ENCODE peak calls at places on chromosome 15, in five cellular contexts. V is HCT116, R is sigmoid colon, L is right lobe of liver, X is A673. Q is an unnamed sample. For H3K4me1, the result is how much of the 10 kb centered on the place peaks cover.

GRCh38 chr15:44033894-44034293 is 161.2 kb downstream of the FRMD5 start:
- DNase-seq in V (peak), R (no peak), L (no peak), X (no peak), Q (peak)

GRCh38 chr15:92801774-92802464 is 98.2 kb upstream of the CHD2 start:
- DNase-seq in V (peak), R (peak), L (no peak), X (no peak), Q (no peak)

GRCh38 chr15:25848769-25849430 is 14.2 kb downstream of the ATP10A start:
- DNase-seq in V (no peak), R (no peak), L (no peak), X (no peak), Q (no peak)

GRCh38 chr15:77024273-77025065 is 29.5 kb downstream of the PSTPIP1 start:
- DNase-seq in V (no peak), R (peak), L (peak), X (peak), Q (peak)

GRCh38 chr15:51223771-51224229 is 114.6 kb downstream of the CYP19A1 start:
- DNase-seq in V (peak), R (no peak), L (no peak), X (no peak), Q (no peak)

GRCh38 chr15:75211436-75212199 is 9.9 kb downstream of the C15orf39 start:
- DNase-seq in V (no peak), R (no peak), L (no peak), X (no peak), Q (no peak)

GRCh38 chr15:96230557-96231181 is 99.8 kb upstream of the NR2F2 start:
- DNase-seq in V (no peak), R (no peak), L (no peak), X (no peak), Q (no peak)

GRCh38 chr15:64089553-64090280 is 3.9 kb downstream of the CIAO2A start:
- DNase-seq in V (no peak), R (no peak), L (no peak), X (no peak), Q (no peak)

GRCh38 chr15:40928351-40928974 is 677 bp upstream of the DLL4 start:
- DNase-seq in V (no peak), R (no peak), L (no peak), X (no peak), Q (no peak)

GRCh38 chr15:70555713-70556112 is 207.6 kb downstream of the UACA start:
- DNase-seq in V (no peak), R (no peak), L (no peak), X (no peak), Q (no peak)

GRCh38 chr15:82553846-82554245 is 13.6 kb upstream of the RPS17 start:
- DNase-seq in V (no peak), R (no peak), L (no peak), X (no peak), Q (no peak)

GRCh38 chr15:66763186-66764066 is 61.4 kb downstream of the SMAD6 start:
- DNase-seq in V (no peak), R (peak), L (peak), X (peak), Q (peak)

GRCh38 chr15:47813985-47814384 is 96.7 kb downstream of the SEMA6D start:
- DNase-seq in V (no peak), R (no peak), L (no peak), X (no peak), Q (no peak)

GRCh38 chr15:59587085-59587826 is 24.3 kb upstream of the GCNT3 start:
- DNase-seq in V (peak), R (no peak), L (no peak), X (no peak), Q (no peak)

GRCh38 chr15:83695246-83695645 is 41.3 kb downstream of the ADAMTSL3 start:
- DNase-seq in V (no peak), R (no peak), L (no peak), X (no peak), Q (no peak)

GRCh38 chr15:80436511-80437307 is 32.5 kb downstream of the ARNT2 start:
- DNase-seq in V (peak), R (no peak), L (no peak), X (no peak), Q (no peak)

GRCh38 chr15:90530250-90531051 is 728 bp downstream of the CRTC3 start:
- DNase-seq in V (no peak), R (peak), L (peak), X (peak), Q (peak)

GRCh38 chr15:40340740-40341400 is at the start of gene CCDC9B:
- DNase-seq in V (peak), R (peak), L (peak), X (peak), Q (peak)

GRCh38 chr15:77528290-77528967 is 104.3 kb downstream of the LINGO1 start:
- DNase-seq in V (no peak), R (peak), L (peak), X (no peak), Q (no peak)

GRCh38 chr15:74844319-74845207 is 1.6 kb upstream of the ULK3 start:
- DNase-seq in V (no peak), R (no peak), L (no peak), X (no peak), Q (peak)

GRCh38 chr15:68726246-68726645 is 94.4 kb downstream of the ANP32A start:
- DNase-seq in V (no peak), R (no peak), L (no peak), X (no peak), Q (no peak)

GRCh38 chr15:51103330-51103729 is 8.6 kb upstream of the TNFAIP8L3 start:
- DNase-seq in V (no peak), R (no peak), L (no peak), X (no peak), Q (no peak)

GRCh38 chr15:36284911-36285310 is 294.5 kb upstream of the CDIN1 start:
- DNase-seq in V (no peak), R (no peak), L (no peak), X (no peak), Q (no peak)

GRCh38 chr15:44489464-44489863 is 47.5 kb upstream of the EIF3J start:
- DNase-seq in V (peak), R (no peak), L (no peak), X (peak), Q (no peak)

GRCh38 chr15:85354432-85354831 is 26.0 kb upstream of the AKAP13 start:
- DNase-seq in V (no peak), R (no peak), L (no peak), X (peak), Q (no peak)

GRCh38 chr15:66163553-66163952 is 90.0 kb downstream of the MEGF11 start:
- DNase-seq in V (no peak), R (no peak), L (no peak), X (no peak), Q (no peak)

GRCh38 chr15:63860161-63860954 is 26.6 kb upstream of the HERC1 start:
- DNase-seq in V (no peak), R (no peak), L (no peak), X (no peak), Q (no peak)

GRCh38 chr15:55327392-55327791 is 8.4 kb downstream of the PIGB start:
- DNase-seq in V (no peak), R (no peak), L (no peak), X (no peak), Q (no peak)

GRCh38 chr15:75038948-75039533 is 15.7 kb downstream of the PPCDC start:
- DNase-seq in V (no peak), R (no peak), L (no peak), X (no peak), Q (no peak)

GRCh38 chr15:88954431-88955277 is 41.5 kb upstream of the MFGE8 start:
- DNase-seq in V (no peak), R (no peak), L (no peak), X (peak), Q (no peak)

GRCh38 chr15:84761534-84762190 is 13.3 kb downstream of the ZNF592 start:
- DNase-seq in V (no peak), R (no peak), L (no peak), X (no peak), Q (no peak)

GRCh38 chr15:28273468-28273867 is 48.5 kb downstream of the HERC2 start:
- DNase-seq in V (no peak), R (no peak), L (no peak), X (no peak), Q (peak)
- TF ChIP-seq CTCF in V (peak), R (no peak), L (peak), X (no peak), Q (peak)

GRCh38 chr15:45638641-45639040 is 3.8 kb downstream of the SQOR start:
- DNase-seq in V (no peak), R (no peak), L (no peak), X (no peak), Q (no peak)

GRCh38 chr15:45637552-45638033 is 2.8 kb downstream of the SQOR start:
- DNase-seq in V (no peak), R (peak), L (no peak), X (peak), Q (peak)

GRCh38 chr15:45634442-45635190 is at the start of gene SQOR:
- DNase-seq in V (peak), R (peak), L (peak), X (peak), Q (peak)

GRCh38 chr15:45635191-45635638 is 386 bp downstream of the SQOR start:
- DNase-seq in V (no peak), R (peak), L (peak), X (peak), Q (peak)

DNA sequence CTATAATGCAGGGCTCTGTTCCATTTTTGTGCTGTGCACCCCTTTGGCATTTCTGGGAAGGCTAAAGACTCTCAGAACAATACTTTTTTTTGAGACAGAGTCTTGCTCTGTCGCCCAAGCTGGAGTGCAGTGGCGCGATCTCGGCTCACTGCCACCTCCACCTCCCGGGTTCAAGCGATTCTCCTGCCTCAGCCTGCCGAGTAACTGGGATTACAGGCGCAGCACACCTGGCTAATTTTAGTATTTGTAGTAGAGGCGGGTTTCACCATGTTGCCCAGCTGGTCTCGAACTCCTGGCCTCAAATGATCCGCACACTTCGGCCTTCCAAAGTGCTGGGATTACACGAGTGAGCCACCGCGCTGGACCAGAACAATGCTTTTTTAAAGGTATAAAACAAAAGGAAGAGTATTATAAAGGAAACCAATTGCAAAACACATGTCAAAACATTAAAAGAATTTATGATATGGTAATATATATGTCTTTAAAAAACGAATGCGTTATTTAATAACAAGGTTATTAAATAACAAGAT is 999 bp downstream of the SQOR start:
- DNase-seq in V (no peak), R (no peak), L (no peak), X (no peak), Q (no peak)
- H3K4me1 ChIP-seq in V (under half), R (half or more), L (under half), X (under half), Q (under half)

GRCh38 chr15:39022532-39023305 is 458.1 kb upstream of the RASGRP1 start:
- DNase-seq in V (no peak), R (no peak), L (no peak), X (no peak), Q (no peak)
- TF ChIP-seq CTCF in V (no peak), R (no peak), L (no peak), X (no peak), Q (no peak)

GRCh38 chr15:56733131-56734012 is at the start of gene ZNF280D:
- DNase-seq in V (peak), R (peak), L (peak), X (peak), Q (peak)
- H3K4me1 ChIP-seq in V (under half), R (half or more), L (under half), X (under half), Q (under half)

DNA sequence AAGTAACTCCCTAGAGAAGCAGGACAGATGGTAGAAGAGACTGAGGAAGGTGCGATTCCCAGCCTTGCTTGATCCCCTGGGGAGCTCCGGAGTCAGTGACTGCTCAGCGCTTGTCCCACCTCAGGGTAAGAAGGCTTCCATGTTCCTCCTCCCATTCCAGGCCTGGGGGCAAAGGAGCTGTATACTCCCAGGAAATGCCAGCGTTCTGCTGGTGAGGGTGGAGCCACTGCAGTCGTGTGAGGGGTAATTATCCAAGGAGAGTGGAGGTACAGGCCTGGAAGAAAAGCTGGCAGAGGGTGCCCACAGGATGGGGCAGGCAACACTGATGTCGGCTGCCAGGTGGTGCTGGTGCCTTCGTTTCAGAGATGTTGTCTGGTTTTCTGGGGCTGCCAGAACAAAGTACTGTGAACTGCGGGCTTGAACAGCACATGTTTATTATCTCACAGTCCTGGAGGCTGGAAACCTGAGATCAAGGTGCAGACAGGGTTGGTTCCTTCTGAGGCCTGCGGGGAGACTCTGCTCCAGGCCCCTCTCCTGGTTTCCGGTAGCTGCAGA is 12.1 kb upstream of the APBA2 start:
- DNase-seq in V (no peak), R (no peak), L (no peak), X (no peak), Q (no peak)
- TF ChIP-seq CTCF in V (no peak), R (no peak), L (no peak), X (no peak), Q (no peak)

GRCh38 chr15:101004500-101004899 is 85.3 kb downstream of the LRRK1 start:
- DNase-seq in V (no peak), R (peak), L (no peak), X (no peak), Q (peak)

GRCh38 chr15:101003706-101004105 is 84.5 kb downstream of the LRRK1 start:
- DNase-seq in V (no peak), R (peak), L (no peak), X (no peak), Q (peak)

GRCh38 chr15:101003076-101003475 is 83.9 kb downstream of the LRRK1 start:
- DNase-seq in V (no peak), R (no peak), L (no peak), X (no peak), Q (peak)

GRCh38 chr15:101006931-101007687 is 88.0 kb downstream of the LRRK1 start:
- DNase-seq in V (peak), R (peak), L (peak), X (peak), Q (peak)

DNA sequence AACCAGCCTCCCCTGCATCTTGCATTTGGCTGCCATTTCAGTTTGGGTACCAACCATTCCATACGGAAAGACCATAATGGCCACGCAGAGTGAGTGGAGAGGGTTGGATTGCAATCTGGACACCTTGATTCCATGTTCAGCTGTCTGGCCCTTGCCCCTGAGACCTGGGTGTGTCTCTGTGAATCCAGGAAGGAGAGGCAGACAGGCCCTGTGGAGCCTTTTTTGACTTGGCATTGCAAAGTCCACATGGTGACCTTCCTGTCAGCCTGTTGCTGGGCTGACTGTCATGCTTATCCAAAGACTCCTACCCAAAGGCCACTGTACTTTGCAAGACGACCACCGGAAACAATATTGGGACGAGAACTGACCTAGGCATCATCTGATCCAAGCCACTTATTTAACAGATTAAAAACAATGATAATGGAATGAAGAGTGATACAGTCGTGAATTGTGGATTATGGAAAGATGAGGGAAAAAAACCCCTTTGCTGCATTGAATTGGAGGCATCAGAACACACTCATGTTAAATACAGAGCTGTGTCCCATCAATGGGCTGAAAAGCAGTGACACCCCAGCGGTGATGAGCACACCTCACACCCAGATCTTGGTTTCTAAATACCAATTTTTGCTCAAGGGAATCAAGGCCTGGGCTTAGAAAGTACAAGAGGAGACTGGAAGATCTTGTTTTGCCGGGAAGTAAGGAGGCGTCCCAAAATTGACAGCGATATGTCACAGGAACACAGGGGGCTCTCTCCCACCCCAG is 86.0 kb downstream of the LRRK1 start:
- DNase-seq in V (no peak), R (peak), L (no peak), X (no peak), Q (no peak)
- H3K4me1 ChIP-seq in V (under half), R (under half), L (under half), X (under half), Q (under half)

DNA sequence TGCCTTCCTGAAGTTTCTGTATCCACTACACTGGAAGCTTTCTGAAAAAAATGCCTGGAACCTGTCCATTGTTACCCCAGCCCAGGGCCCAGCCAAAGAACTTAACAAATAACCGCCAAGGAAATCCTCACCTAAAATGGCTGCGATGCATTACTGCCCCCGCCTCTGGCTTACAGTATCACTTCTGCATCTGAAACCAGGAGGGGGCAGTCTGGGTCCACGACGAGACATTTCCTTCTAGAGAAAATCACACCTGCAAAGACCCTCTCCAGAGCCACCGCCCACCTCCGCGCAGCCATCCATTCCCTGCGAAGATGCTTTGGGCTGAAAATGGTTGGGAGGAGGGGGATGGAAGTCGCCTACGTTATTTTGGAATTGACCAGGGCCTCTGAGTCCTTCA is 22.4 kb upstream of the CELF6 start:
- DNase-seq in V (peak), R (no peak), L (no peak), X (peak), Q (peak)
- TF ChIP-seq CTCF in V (peak), R (no peak), L (peak), X (peak), Q (no peak)

GRCh38 chr15:29857196-29857595 is 34.9 kb upstream of the TJP1 start:
- DNase-seq in V (no peak), R (no peak), L (no peak), X (peak), Q (no peak)
- H3K4me1 ChIP-seq in V (under half), R (under half), L (under half), X (under half), Q (under half)

GRCh38 chr15:61169904-61170695 is 59.0 kb downstream of the RORA start:
- DNase-seq in V (no peak), R (no peak), L (no peak), X (peak), Q (no peak)

GRCh38 chr15:61172325-61172724 is 56.8 kb downstream of the RORA start:
- DNase-seq in V (no peak), R (no peak), L (no peak), X (no peak), Q (no peak)

GRCh38 chr15:61171190-61171589 is 57.9 kb downstream of the RORA start:
- DNase-seq in V (no peak), R (no peak), L (no peak), X (no peak), Q (no peak)

GRCh38 chr15:61173899-61174689 is 55.0 kb downstream of the RORA start:
- DNase-seq in V (no peak), R (no peak), L (no peak), X (peak), Q (no peak)

DNA sequence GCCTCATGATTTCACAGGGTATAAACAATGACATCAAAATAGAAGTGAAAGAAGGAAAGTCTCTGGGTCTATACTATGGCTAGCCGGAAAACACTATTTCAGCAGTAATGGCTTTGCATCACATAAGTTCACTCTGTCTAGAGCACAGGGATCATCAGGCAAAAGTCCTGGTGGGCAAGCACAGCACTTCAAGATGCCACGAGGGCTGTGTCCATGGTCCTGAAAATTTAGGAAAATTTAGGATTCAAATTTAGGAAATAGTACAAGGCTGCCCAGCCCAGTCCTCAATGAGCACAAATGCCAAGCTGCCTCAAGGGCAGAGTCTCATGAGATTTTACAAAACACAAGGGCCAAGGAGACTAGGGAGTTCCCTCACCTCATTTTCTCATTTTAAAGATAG is 54.1 kb downstream of the RORA start:
- DNase-seq in V (no peak), R (no peak), L (no peak), X (peak), Q (no peak)
- TF ChIP-seq CTCF in V (no peak), R (no peak), L (no peak), X (no peak), Q (no peak)